ENCODE peak calls at places on chromosomes 13 and 19, in five cellular contexts. One of them, this sample, is unnamed.
A peak's percentile ranks its signal among the peaks of the same experiment; 100 is the strongest.

GRCh38 chr13:40271931-40272775 is 394.3 kb downstream of the FOXO1 start:
- DNase-seq in PC-3: peak; percentile 71
- DNase-seq in AG09309: peak; percentile 83
- DNase-seq in fibroblast of mammary gland: peak; percentile 86
- DNase-seq in dorsolateral prefrontal cortex: peak; percentile 56
- DNase-seq in this sample: peak; percentile 86

GRCh38 chr13:97387487-97388353 is 46.2 kb upstream of the RAP2A start:
- DNase-seq in fibroblast of mammary gland: no peak
- DNase-seq in PC-3: no peak
- DNase-seq in dorsolateral prefrontal cortex: no peak
- DNase-seq in AG09309: no peak
- DNase-seq in this sample: no peak

GRCh38 chr13:26873174-26873698 is 112.7 kb upstream of the GPR12 start:
- DNase-seq in AG09309: no peak
- DNase-seq in fibroblast of mammary gland: no peak
- DNase-seq in PC-3: no peak
- DNase-seq in dorsolateral prefrontal cortex: no peak
- DNase-seq in this sample: no peak

GRCh38 chr19:1942934-1943555 is 2.1 kb downstream of the CSNK1G2 start:
- DNase-seq in AG09309: no peak
- DNase-seq in fibroblast of mammary gland: no peak
- DNase-seq in PC-3: no peak
- DNase-seq in dorsolateral prefrontal cortex: no peak
- DNase-seq in this sample: no peak

GRCh38 chr13:34087791-34088190 is 269.8 kb downstream of the RFC3 start:
- DNase-seq in dorsolateral prefrontal cortex: no peak
- DNase-seq in fibroblast of mammary gland: no peak
- DNase-seq in AG09309: no peak
- DNase-seq in PC-3: no peak
- DNase-seq in this sample: no peak

GRCh38 chr19:48806818-48807589 is 3.8 kb downstream of the BCAT2 start:
- DNase-seq in PC-3: peak; percentile 37
- DNase-seq in dorsolateral prefrontal cortex: peak; percentile 82
- DNase-seq in AG09309: no peak
- DNase-seq in fibroblast of mammary gland: peak; percentile 53
- DNase-seq in this sample: peak; percentile 63

GRCh38 chr13:102484329-102484728 is 82.5 kb upstream of the FGF14 start:
- DNase-seq in fibroblast of mammary gland: peak; percentile 54
- DNase-seq in PC-3: no peak
- DNase-seq in AG09309: no peak
- DNase-seq in dorsolateral prefrontal cortex: no peak
- DNase-seq in this sample: no peak

GRCh38 chr13:113915786-113916329 is 52.0 kb upstream of the GAS6 start:
- DNase-seq in fibroblast of mammary gland: no peak
- DNase-seq in AG09309: no peak
- DNase-seq in dorsolateral prefrontal cortex: no peak
- DNase-seq in PC-3: no peak
- DNase-seq in this sample: no peak

GRCh38 chr19:10353793-10354391 is 14.5 kb upstream of the ICAM3 start:
- DNase-seq in PC-3: peak; percentile 30
- DNase-seq in AG09309: no peak
- DNase-seq in dorsolateral prefrontal cortex: no peak
- DNase-seq in fibroblast of mammary gland: peak; percentile 41
- DNase-seq in this sample: peak; percentile 15

GRCh38 chr13:39040206-39040605 is 1.9 kb downstream of the NHLRC3 start:
- DNase-seq in fibroblast of mammary gland: no peak
- DNase-seq in dorsolateral prefrontal cortex: no peak
- DNase-seq in AG09309: no peak
- DNase-seq in PC-3: no peak
- DNase-seq in this sample: peak; percentile 28

GRCh38 chr19:10226376-10227214 is 4.5 kb downstream of the S1PR2 start:
- DNase-seq in fibroblast of mammary gland: peak; percentile 99
- DNase-seq in PC-3: no peak
- DNase-seq in dorsolateral prefrontal cortex: peak; percentile 38
- DNase-seq in AG09309: no peak
- DNase-seq in this sample: peak; percentile 95

GRCh38 chr13:110387451-110388140 is 80.5 kb downstream of the COL4A2 start:
- DNase-seq in AG09309: no peak
- DNase-seq in PC-3: no peak
- DNase-seq in fibroblast of mammary gland: peak; percentile 74
- DNase-seq in dorsolateral prefrontal cortex: no peak
- DNase-seq in this sample: peak; percentile 70

GRCh38 chr13:40667622-40667978 is 1.2 kb upstream of the FOXO1 start:
- DNase-seq in fibroblast of mammary gland: no peak
- DNase-seq in PC-3: no peak
- DNase-seq in dorsolateral prefrontal cortex: no peak
- DNase-seq in AG09309: no peak
- DNase-seq in this sample: no peak

GRCh38 chr13:111926501-111927180 is 140.3 kb upstream of the SOX1 start:
- DNase-seq in fibroblast of mammary gland: no peak
- DNase-seq in dorsolateral prefrontal cortex: no peak
- DNase-seq in AG09309: no peak
- DNase-seq in PC-3: no peak
- DNase-seq in this sample: no peak

GRCh38 chr19:33794578-33795369 is 1.9 kb upstream of the KCTD15 start:
- DNase-seq in PC-3: no peak
- DNase-seq in AG09309: no peak
- DNase-seq in dorsolateral prefrontal cortex: no peak
- DNase-seq in fibroblast of mammary gland: peak; percentile 29
- DNase-seq in this sample: peak; percentile 26

GRCh38 chr13:35693142-35693784 is 216.8 kb upstream of the MAB21L1 start:
- DNase-seq in dorsolateral prefrontal cortex: no peak
- DNase-seq in AG09309: no peak
- DNase-seq in fibroblast of mammary gland: peak; percentile 28
- DNase-seq in PC-3: no peak
- DNase-seq in this sample: no peak

GRCh38 chr19:29119582-29119981 is 93.4 kb downstream of the UQCRFS1 start:
- DNase-seq in PC-3: no peak
- DNase-seq in AG09309: no peak
- DNase-seq in fibroblast of mammary gland: peak; percentile 10
- DNase-seq in dorsolateral prefrontal cortex: no peak
- DNase-seq in this sample: no peak

GRCh38 chr13:112740502-112741131 is 50.8 kb downstream of the ATP11A start:
- DNase-seq in fibroblast of mammary gland: peak; percentile 80
- DNase-seq in PC-3: no peak
- DNase-seq in AG09309: peak; percentile 84
- DNase-seq in dorsolateral prefrontal cortex: no peak
- DNase-seq in this sample: peak; percentile 69

GRCh38 chr19:45590300-45591003 is 5.8 kb upstream of the OPA3 start:
- DNase-seq in fibroblast of mammary gland: no peak
- DNase-seq in AG09309: no peak
- DNase-seq in dorsolateral prefrontal cortex: no peak
- DNase-seq in PC-3: no peak
- DNase-seq in this sample: no peak

GRCh38 chr13:49214917-49215376 is 5.2 kb upstream of the MLNR start:
- DNase-seq in AG09309: no peak
- DNase-seq in fibroblast of mammary gland: no peak
- DNase-seq in PC-3: peak; percentile 11
- DNase-seq in dorsolateral prefrontal cortex: no peak
- DNase-seq in this sample: peak; percentile 66

GRCh38 chr13:45674908-45675307 is 27.2 kb upstream of the CBY2 start:
- DNase-seq in fibroblast of mammary gland: peak; percentile 77
- DNase-seq in AG09309: peak; percentile 87
- DNase-seq in PC-3: peak; percentile 86
- DNase-seq in dorsolateral prefrontal cortex: no peak
- DNase-seq in this sample: peak; percentile 68

GRCh38 chr19:3611841-3612240 is 5.2 kb upstream of the TBXA2R start:
- DNase-seq in PC-3: no peak
- DNase-seq in AG09309: no peak
- DNase-seq in fibroblast of mammary gland: no peak
- DNase-seq in dorsolateral prefrontal cortex: no peak
- DNase-seq in this sample: no peak

GRCh38 chr13:40480012-40480914 is 186.2 kb downstream of the FOXO1 start:
- DNase-seq in dorsolateral prefrontal cortex: no peak
- DNase-seq in fibroblast of mammary gland: no peak
- DNase-seq in PC-3: no peak
- DNase-seq in AG09309: no peak
- DNase-seq in this sample: no peak

GRCh38 chr19:46746281-46746965 is at the start of gene STRN4:
- DNase-seq in AG09309: no peak
- DNase-seq in dorsolateral prefrontal cortex: no peak
- DNase-seq in fibroblast of mammary gland: no peak
- DNase-seq in PC-3: peak; percentile 62
- DNase-seq in this sample: no peak

GRCh38 chr13:113109151-113110047 is 3.8 kb downstream of the F7 start:
- DNase-seq in AG09309: no peak
- DNase-seq in fibroblast of mammary gland: no peak
- DNase-seq in dorsolateral prefrontal cortex: no peak
- DNase-seq in PC-3: no peak
- DNase-seq in this sample: no peak

GRCh38 chr13:113448545-113448884 is 4.8 kb downstream of the ADPRHL1 start:
- DNase-seq in dorsolateral prefrontal cortex: no peak
- DNase-seq in AG09309: no peak
- DNase-seq in PC-3: peak; percentile 23
- DNase-seq in fibroblast of mammary gland: no peak
- DNase-seq in this sample: no peak

DNA sequence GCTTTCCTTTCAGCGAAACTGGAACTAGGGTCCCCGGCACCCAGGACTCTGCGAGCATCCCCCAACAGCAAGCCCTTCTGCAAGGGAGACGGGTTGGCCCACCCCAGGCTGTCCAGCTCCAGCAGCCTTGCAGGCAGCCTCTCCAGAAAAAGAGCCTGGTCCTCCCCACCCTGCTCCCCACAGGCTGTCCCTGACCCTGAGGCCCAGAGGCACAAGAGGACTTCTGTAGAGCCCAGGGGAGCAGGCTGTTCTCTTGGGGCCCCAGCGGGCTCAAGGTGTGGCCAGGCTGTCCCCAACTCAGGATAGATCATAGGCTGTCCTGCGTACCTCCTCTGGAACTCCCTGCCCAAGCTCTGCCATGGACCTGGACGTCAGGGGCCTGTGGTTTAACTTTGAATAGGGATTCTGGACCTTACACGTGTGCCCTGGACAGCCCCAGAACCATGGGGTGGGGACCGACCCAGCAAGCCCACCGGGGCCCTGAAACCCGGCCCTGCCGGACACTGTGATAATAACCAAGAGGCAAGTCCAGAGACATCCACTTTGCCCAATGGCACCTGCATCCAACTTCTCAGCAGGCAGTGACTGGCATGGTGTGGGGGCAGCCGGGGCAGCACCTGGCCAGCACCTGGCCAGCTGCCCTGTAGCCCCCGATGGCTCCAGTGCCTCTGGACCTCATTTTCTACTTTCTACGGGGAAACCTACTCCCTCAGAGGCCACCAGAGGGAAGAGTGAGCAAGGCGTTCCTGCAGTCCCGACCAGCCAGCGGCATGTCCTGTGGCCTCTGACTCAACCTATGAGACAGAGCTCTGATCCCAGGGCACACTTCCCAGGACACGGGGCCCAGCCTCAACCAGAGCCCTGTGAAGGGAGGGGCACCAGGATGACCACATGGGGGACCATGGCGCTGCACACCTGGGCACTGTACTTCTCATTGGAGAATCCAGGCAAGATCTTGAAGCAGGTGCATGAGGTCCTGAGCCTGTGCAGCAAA is 50.9 kb upstream of the TPM4 start:
- DNase-seq in dorsolateral prefrontal cortex: no peak
- DNase-seq in fibroblast of mammary gland: peak; percentile 86
- DNase-seq in AG09309: peak; percentile 16
- DNase-seq in PC-3: peak; percentile 71
- DNase-seq in this sample: peak; percentile 61
- TF ChIP-seq CTCF in dorsolateral prefrontal cortex: no peak
- TF ChIP-seq CTCF in fibroblast of mammary gland: peak; percentile 71
- TF ChIP-seq CTCF in AG09309: peak; percentile 77
- TF ChIP-seq CTCF in PC-3: peak; percentile 72
- TF ChIP-seq CTCF in this sample: peak; percentile 61

GRCh38 chr19:42313840-42314755 is 989 bp downstream of the TMEM145 start:
- DNase-seq in AG09309: no peak
- DNase-seq in fibroblast of mammary gland: no peak
- DNase-seq in dorsolateral prefrontal cortex: no peak
- DNase-seq in PC-3: no peak
- DNase-seq in this sample: no peak
- H3K4me3 ChIP-seq in AG09309: no peak overlapping the region
- H3K4me3 ChIP-seq in fibroblast of mammary gland: no peak overlapping the region
- H3K4me3 ChIP-seq in dorsolateral prefrontal cortex: peak overlapping the region; percentile 70
- H3K4me3 ChIP-seq in PC-3: no peak overlapping the region
- H3K4me3 ChIP-seq in this sample: no peak overlapping the region

GRCh38 chr19:35013047-35013819 is 13.1 kb downstream of the GRAMD1A start:
- DNase-seq in PC-3: peak; percentile 36
- DNase-seq in AG09309: no peak
- DNase-seq in fibroblast of mammary gland: peak; percentile 61
- DNase-seq in dorsolateral prefrontal cortex: peak; percentile 50
- DNase-seq in this sample: peak; percentile 79
- TF ChIP-seq CTCF in PC-3: peak; percentile 75
- TF ChIP-seq CTCF in AG09309: peak; percentile 96
- TF ChIP-seq CTCF in fibroblast of mammary gland: peak; percentile 92
- TF ChIP-seq CTCF in dorsolateral prefrontal cortex: peak; percentile 91
- TF ChIP-seq CTCF in this sample: peak; percentile 94

GRCh38 chr19:939439-939838 is 13.6 kb downstream of the ARID3A start:
- DNase-seq in PC-3: no peak
- DNase-seq in AG09309: no peak
- DNase-seq in dorsolateral prefrontal cortex: no peak
- DNase-seq in fibroblast of mammary gland: no peak
- DNase-seq in this sample: no peak

GRCh38 chr19:942133-942645 is 16.4 kb downstream of the ARID3A start:
- DNase-seq in AG09309: no peak
- DNase-seq in fibroblast of mammary gland: no peak
- DNase-seq in dorsolateral prefrontal cortex: no peak
- DNase-seq in PC-3: no peak
- DNase-seq in this sample: no peak

GRCh38 chr19:940591-941291 is 14.9 kb downstream of the ARID3A start:
- DNase-seq in fibroblast of mammary gland: peak; percentile 42
- DNase-seq in PC-3: peak; percentile 66
- DNase-seq in dorsolateral prefrontal cortex: peak; percentile 83
- DNase-seq in AG09309: no peak
- DNase-seq in this sample: no peak

GRCh38 chr19:939922-940321 is 14.1 kb downstream of the ARID3A start:
- DNase-seq in PC-3: no peak
- DNase-seq in fibroblast of mammary gland: no peak
- DNase-seq in AG09309: no peak
- DNase-seq in dorsolateral prefrontal cortex: no peak
- DNase-seq in this sample: no peak

DNA sequence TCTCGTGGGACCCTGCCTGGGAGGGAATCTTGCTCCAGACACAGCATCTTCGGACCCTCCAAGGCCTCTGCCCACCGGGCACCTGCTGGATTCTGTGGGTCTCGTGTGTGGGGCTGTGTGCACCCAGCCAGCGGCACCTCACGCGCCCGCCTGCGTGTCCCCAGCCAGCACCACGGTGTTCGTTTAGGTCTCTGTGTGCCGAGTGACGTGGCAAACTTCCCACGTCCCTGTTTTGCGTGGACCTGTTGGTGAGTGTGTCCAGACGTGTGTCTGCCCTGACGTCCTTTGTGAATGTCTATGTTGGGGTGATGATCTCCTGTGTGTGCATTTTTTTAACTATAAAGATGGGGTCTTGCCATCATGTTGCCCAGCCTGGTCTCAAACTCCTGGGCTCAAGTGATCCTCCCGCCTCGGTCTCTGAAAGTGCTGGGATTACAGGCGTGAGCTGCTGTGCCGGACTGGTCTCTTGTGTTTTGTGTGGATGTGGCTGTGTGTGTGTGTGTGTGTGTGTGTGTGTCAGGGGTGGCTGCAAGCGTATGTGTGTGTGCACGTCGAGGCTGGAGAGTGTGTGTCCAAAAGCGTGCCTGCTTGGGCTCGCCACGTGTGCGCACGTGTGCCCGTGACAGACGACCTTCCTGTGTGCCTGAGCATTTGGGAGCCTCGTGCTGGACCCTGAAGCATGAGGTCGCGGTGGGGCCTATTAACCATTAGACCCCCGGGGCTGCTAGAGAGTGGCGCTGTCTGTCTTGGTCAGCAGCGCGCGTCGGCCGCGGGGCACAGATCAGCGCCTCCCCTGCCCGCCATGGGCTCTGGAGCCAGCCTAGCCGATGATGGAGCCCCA is 15.7 kb downstream of the ARID3A start:
- DNase-seq in AG09309: no peak
- DNase-seq in fibroblast of mammary gland: no peak
- DNase-seq in dorsolateral prefrontal cortex: no peak
- DNase-seq in PC-3: no peak
- DNase-seq in this sample: no peak
- H3K4me3 ChIP-seq in AG09309: peak overlapping the region; percentile 33
- H3K4me3 ChIP-seq in fibroblast of mammary gland: no peak overlapping the region
- H3K4me3 ChIP-seq in dorsolateral prefrontal cortex: peak overlapping the region; percentile 55
- H3K4me3 ChIP-seq in PC-3: peak overlapping the region; percentile 64
- H3K4me3 ChIP-seq in this sample: no peak overlapping the region